ENCODE peak calls at places on chromosomes 11 and 22, in eight cellular contexts. S is dorsolateral prefrontal cortex, K is upper lobe of right lung, N is mammary epithelial cell, V is ovary, J is neural progenitor cell, I is lower lobe of right lung, O is A549. F is an unnamed sample.

GRCh38 chr22:21028277-21029251 is 3.8 kb downstream of the SLC7A4 start:
- DNase-seq in S (no peak), K (no peak), N (no peak), V (no peak), J (no peak), I (no peak), O (no peak), F (no peak)

GRCh38 chr11:118531597-118532084 is 649 bp downstream of the TMEM25 start:
- DNase-seq in S (peak), K (no peak), N (no peak), V (no peak), J (no peak), I (no peak), O (no peak), F (peak)

GRCh38 chr11:115360186-115360824 is 143.9 kb downstream of the CADM1 start:
- DNase-seq in S (no peak), K (no peak), N (no peak), V (no peak), J (no peak), I (no peak), O (no peak), F (no peak)

GRCh38 chr11:113673566-113674396 is 32.3 kb downstream of the TMPRSS5 start:
- DNase-seq in S (no peak), K (no peak), N (no peak), V (no peak), J (no peak), I (no peak), O (no peak), F (peak)

GRCh38 chr22:26998134-26998533 is 340.7 kb downstream of the MIAT start:
- DNase-seq in S (no peak), K (no peak), N (no peak), V (no peak), J (no peak), I (no peak), O (no peak), F (no peak)

GRCh38 chr22:30609260-30610185 is 2.5 kb downstream of the TCN2 start:
- DNase-seq in S (no peak), K (no peak), N (peak), V (no peak), J (no peak), I (no peak), O (peak), F (no peak)

GRCh38 chr11:82927264-82927880 is 25.8 kb downstream of the DDIAS start:
- DNase-seq in S (no peak), K (no peak), N (peak), V (no peak), J (peak), I (no peak), O (peak), F (no peak)

GRCh38 chr22:18031670-18032454 is 7.5 kb upstream of the MICAL3 start:
- DNase-seq in S (peak), K (no peak), N (peak), V (no peak), J (no peak), I (no peak), O (peak), F (no peak)

GRCh38 chr11:78244546-78245315 is 56.0 kb downstream of the USP35 start:
- DNase-seq in S (no peak), K (no peak), N (no peak), V (no peak), J (no peak), I (no peak), O (no peak), F (no peak)

GRCh38 chr11:19742595-19743292 is 30.1 kb downstream of the NAV2 start:
- DNase-seq in S (peak), K (peak), N (peak), V (peak), J (peak), I (peak), O (peak), F (peak)

GRCh38 chr11:3796346-3796745 is 1.0 kb downstream of the NUP98 start:
- DNase-seq in S (no peak), K (no peak), N (no peak), V (no peak), J (no peak), I (no peak), O (no peak), F (no peak)

GRCh38 chr11:43992834-43993637 is 50.6 kb downstream of the C11orf96 start:
- DNase-seq in S (peak), K (no peak), N (no peak), V (peak), J (no peak), I (no peak), O (no peak), F (no peak)

GRCh38 chr11:119361056-119361787 is 14.7 kb upstream of the MFRP start:
- DNase-seq in S (peak), K (peak), N (peak), V (peak), J (peak), I (peak), O (peak), F (no peak)

GRCh38 chr11:102727890-102728289 is 3.1 kb upstream of the MMP8 start:
- DNase-seq in S (no peak), K (no peak), N (peak), V (no peak), J (no peak), I (no peak), O (no peak), F (no peak)

GRCh38 chr22:42768385-42769035 is 47.8 kb upstream of the A4GALT start:
- DNase-seq in S (no peak), K (no peak), N (peak), V (no peak), J (peak), I (no peak), O (no peak), F (no peak)

GRCh38 chr11:32071811-32072210 is 19.1 kb upstream of the RCN1 start:
- DNase-seq in S (no peak), K (no peak), N (peak), V (no peak), J (peak), I (no peak), O (peak), F (no peak)

GRCh38 chr11:67277231-67277961 is 11.1 kb downstream of the GRK2 start:
- DNase-seq in S (peak), K (peak), N (peak), V (peak), J (peak), I (peak), O (no peak), F (peak)

GRCh38 chr22:27138471-27138870 is 481.1 kb downstream of the MIAT start:
- DNase-seq in S (no peak), K (no peak), N (no peak), V (no peak), J (no peak), I (no peak), O (no peak), F (no peak)

GRCh38 chr11:126655807-126656128 is 300.3 kb downstream of the ST3GAL4 start:
- DNase-seq in S (no peak), K (no peak), N (peak), V (no peak), J (no peak), I (no peak), O (peak), F (no peak)

GRCh38 chr11:117901601-117902000 is 25.1 kb upstream of the FXYD6 start:
- DNase-seq in S (no peak), K (no peak), N (no peak), V (peak), J (no peak), I (no peak), O (no peak), F (no peak)

GRCh38 chr11:82871646-82872045 is 28.6 kb downstream of the PRCP start:
- DNase-seq in S (no peak), K (no peak), N (no peak), V (no peak), J (no peak), I (no peak), O (no peak), F (no peak)

GRCh38 chr11:75031224-75031753 is 42.6 kb downstream of the NEU3 start:
- DNase-seq in S (no peak), K (no peak), N (peak), V (no peak), J (no peak), I (no peak), O (peak), F (no peak)

GRCh38 chr11:131297441-131297840 is 73.0 kb upstream of the NTM start:
- DNase-seq in S (no peak), K (no peak), N (no peak), V (no peak), J (peak), I (no peak), O (no peak), F (no peak)

GRCh38 chr11:35541621-35542375 is 16.4 kb upstream of the PAMR1 start:
- DNase-seq in S (no peak), K (no peak), N (no peak), V (no peak), J (no peak), I (no peak), O (peak), F (no peak)

GRCh38 chr11:35539781-35540281 is 14.4 kb upstream of the PAMR1 start:
- DNase-seq in S (no peak), K (no peak), N (peak), V (no peak), J (no peak), I (no peak), O (no peak), F (no peak)

GRCh38 chr11:35539256-35539655 is 13.8 kb upstream of the PAMR1 start:
- DNase-seq in S (no peak), K (no peak), N (no peak), V (no peak), J (no peak), I (no peak), O (no peak), F (no peak)

GRCh38 chr11:35545604-35546003 is 20.2 kb upstream of the PAMR1 start:
- DNase-seq in S (no peak), K (no peak), N (no peak), V (no peak), J (no peak), I (no peak), O (no peak), F (no peak)

DNA sequence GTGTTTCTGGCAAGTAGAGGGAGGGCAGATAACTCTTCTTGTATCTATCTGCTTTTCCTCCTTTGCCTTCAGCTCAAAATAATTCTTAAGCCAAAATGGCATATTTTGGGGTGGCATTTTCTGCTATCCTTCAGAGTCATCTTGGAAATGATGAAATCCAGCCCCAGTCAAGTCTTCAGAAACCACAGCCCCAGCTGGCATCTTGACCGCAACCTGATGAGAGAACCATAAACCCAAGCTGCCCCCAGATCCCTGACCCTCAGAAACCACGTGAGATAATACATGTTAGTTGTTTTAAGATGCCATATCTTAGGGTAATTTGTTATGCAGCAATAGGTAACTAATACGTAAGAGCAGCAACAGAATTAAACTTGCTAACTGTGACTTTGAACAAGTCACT is 15.1 kb upstream of the PAMR1 start:
- DNase-seq in S (no peak), K (no peak), N (peak), V (no peak), J (no peak), I (no peak), O (no peak), F (no peak)
- H3K27ac ChIP-seq in S (no peak), K (no peak), N (no peak), V (no peak), J (no peak), I (no peak), O (no peak), F (no peak)

GRCh38 chr11:68354181-68354872 is 41.9 kb downstream of the LRP5 start:
- DNase-seq in S (no peak), K (peak), N (peak), V (peak), J (no peak), I (peak), O (peak), F (peak)
- TF ChIP-seq CTCF in S (no peak), K (no peak), N (no peak), V (no peak), J (no peak), I (no peak), O (peak), F (no peak)

GRCh38 chr22:23834830-23835772 is 3.7 kb downstream of the DERL3 start:
- DNase-seq in S (peak), K (peak), N (no peak), V (peak), J (no peak), I (peak), O (no peak), F (peak)
- H3K27ac ChIP-seq in S (peak), K (no peak), N (no peak), V (peak), J (no peak), I (no peak), O (no peak), F (peak)

DNA sequence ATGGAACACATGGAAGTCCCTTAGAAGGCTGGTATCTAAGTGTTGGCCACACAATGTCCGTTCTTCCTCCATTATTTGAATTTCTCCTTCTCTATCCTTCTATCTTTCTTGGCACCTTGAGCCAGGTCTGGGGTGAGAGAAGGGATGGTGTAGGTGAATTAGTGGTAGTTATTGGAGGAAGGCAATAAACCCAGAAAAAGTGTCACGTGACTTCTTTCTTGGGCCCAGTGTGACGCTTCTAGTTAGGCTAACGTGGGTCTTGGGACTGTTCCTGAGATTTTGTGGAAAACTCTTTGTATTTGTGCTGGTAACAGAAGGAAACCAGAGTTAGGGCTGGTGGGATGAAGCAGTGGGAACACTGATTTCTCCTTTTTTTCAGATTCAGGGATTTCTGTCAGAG is 53.1 kb upstream of the ELF5 start:
- DNase-seq in S (no peak), K (no peak), N (no peak), V (no peak), J (no peak), I (no peak), O (no peak), F (no peak)
- TF ChIP-seq CTCF in S (no peak), K (no peak), N (no peak), V (no peak), J (no peak), I (no peak), O (no peak), F (no peak)

DNA sequence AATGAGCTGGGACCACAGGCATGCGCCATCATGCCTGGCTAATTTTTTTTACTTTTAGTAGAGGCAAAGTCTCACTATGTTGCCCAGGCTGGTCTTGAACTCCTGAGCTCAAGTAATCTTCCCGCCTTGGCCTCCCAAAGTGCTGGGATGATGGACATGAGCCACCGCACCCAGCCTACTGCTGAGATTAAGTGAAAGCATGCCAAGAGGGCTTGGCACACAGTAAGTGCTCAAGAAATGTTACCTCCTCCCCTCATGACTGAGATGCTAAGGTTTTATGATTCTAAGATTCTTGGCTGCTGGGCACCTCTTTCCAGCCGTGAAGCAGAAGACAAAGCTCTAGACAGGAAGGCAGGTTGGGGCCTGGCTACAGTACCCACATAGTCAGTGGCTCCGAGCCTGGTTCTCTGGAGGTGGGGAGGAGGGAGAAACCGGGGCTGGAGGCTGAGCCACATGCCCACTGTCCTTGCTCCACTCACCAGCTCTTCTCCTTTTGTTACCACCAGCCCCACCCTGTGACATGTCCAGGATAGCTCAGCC is 12.8 kb downstream of the ARHGEF17 start:
- DNase-seq in S (no peak), K (no peak), N (peak), V (peak), J (no peak), I (no peak), O (no peak), F (no peak)
- H3K27ac ChIP-seq in S (no peak), K (peak), N (no peak), V (peak), J (no peak), I (peak), O (no peak), F (peak)

GRCh38 chr11:27722117-27722844 is 22.0 kb upstream of the BDNF start:
- DNase-seq in S (no peak), K (no peak), N (peak), V (no peak), J (peak), I (no peak), O (no peak), F (no peak)

GRCh38 chr11:27720277-27720830 is 20.1 kb upstream of the BDNF start:
- DNase-seq in S (no peak), K (no peak), N (peak), V (no peak), J (peak), I (no peak), O (peak), F (no peak)

GRCh38 chr11:27723685-27724084 is 23.4 kb upstream of the BDNF start:
- DNase-seq in S (no peak), K (no peak), N (no peak), V (no peak), J (no peak), I (no peak), O (no peak), F (no peak)

GRCh38 chr11:27721505-27722116 is 21.4 kb upstream of the BDNF start:
- DNase-seq in S (no peak), K (no peak), N (no peak), V (no peak), J (peak), I (no peak), O (no peak), F (no peak)

DNA sequence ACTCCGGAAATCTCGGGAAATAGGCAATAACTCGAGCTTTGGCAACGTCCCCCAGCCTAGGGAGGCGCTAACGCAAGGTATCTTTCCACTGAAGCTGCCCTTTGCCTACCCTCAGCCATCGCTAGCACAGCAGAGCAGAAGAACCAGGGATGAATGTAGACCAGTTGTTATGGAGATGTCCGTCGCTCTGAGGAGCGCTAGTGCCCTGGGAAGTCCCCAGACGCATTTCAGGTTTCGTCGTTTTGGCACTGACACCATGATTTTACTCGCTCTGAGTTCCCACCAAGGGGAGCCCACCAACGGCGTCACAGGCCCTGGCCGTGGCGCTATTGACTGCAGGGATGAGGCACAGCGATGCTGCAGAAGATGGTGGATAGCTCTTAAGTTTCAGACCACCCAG is 22.7 kb upstream of the BDNF start:
- DNase-seq in S (no peak), K (no peak), N (no peak), V (no peak), J (peak), I (no peak), O (no peak), F (no peak)
- TF ChIP-seq CTCF in S (no peak), K (no peak), N (no peak), V (no peak), J (peak), I (no peak), O (no peak), F (no peak)